ENCODE peak calls at places on chromosome 1, in six cellular contexts. F, B, A, J, G and D are unnamed samples.

GRCh38 chr1:25039229-25039628 is 109.2 kb upstream of the RUNX3 start:
- DNase-seq in B (no peak), F (no peak), G (no peak), J (peak; percentile 14), A (no peak), D (no peak)

GRCh38 chr1:185292237-185292636 is 24.8 kb downstream of the IVNS1ABP start:
- DNase-seq in B (no peak), F (no peak), G (no peak), A (no peak), J (no peak), D (no peak)

GRCh38 chr1:65150583-65151263 is 2.7 kb downstream of the AK4 start:
- DNase-seq in A (no peak), F (no peak), B (no peak), J (no peak), G (no peak), D (no peak)

GRCh38 chr1:202067188-202067977 is 55.3 kb upstream of the GPR37L1 start:
- DNase-seq in A (no peak), G (no peak), B (no peak), F (no peak), J (no peak), D (no peak)

GRCh38 chr1:154260127-154260526 is 12.3 kb upstream of the HAX1 start:
- DNase-seq in J (no peak), G (no peak), B (no peak), F (no peak), A (no peak), D (no peak)

GRCh38 chr1:196433000-196433399 is 175.2 kb downstream of the KCNT2 start:
- DNase-seq in B (no peak), F (no peak), J (no peak), A (no peak), G (no peak), D (no peak)

GRCh38 chr1:233695901-233696300 is 82.0 kb downstream of the KCNK1 start:
- DNase-seq in G (no peak), J (no peak), F (no peak), A (no peak), B (no peak), D (no peak)

GRCh38 chr1:53669511-53670191 is 69.3 kb downstream of the GLIS1 start:
- DNase-seq in J (no peak), B (no peak), G (no peak), F (no peak), A (no peak), D (no peak)

GRCh38 chr1:166920561-166921475 is 44.8 kb upstream of the TADA1 start:
- DNase-seq in B (no peak), G (no peak), F (no peak), J (no peak), A (no peak), D (no peak)

GRCh38 chr1:21292503-21292990 is 2.3 kb upstream of the ECE1 start:
- DNase-seq in B (no peak), A (no peak), F (no peak), J (no peak), G (no peak), D (no peak)

GRCh38 chr1:206872139-206872538 is 6.7 kb downstream of the IL20 start:
- DNase-seq in F (no peak), A (no peak), B (no peak), J (no peak), G (no peak), D (no peak)

GRCh38 chr1:9239622-9240401 is 5.2 kb downstream of the H6PD start:
- DNase-seq in B (peak; percentile 46), F (peak; percentile 68), J (peak; percentile 93), A (peak; percentile 61), G (no peak), D (peak; percentile 94)